ENCODE peak calls at places on chromosomes 16 and 17, in nine cellular contexts. W is hepatocyte, U is prostate gland, P is heart right ventricle, S is colonic mucosa, T is left ventricle myocardium inferior, Q is left lung, C is kidney, Z is A549. M is an unnamed sample.
A peak's percentile ranks its signal among the peaks of the same experiment; 100 is the strongest.

GRCh38 chr17:77363821-77364361 is 223.1 kb downstream of the SEC14L1 start:
- DNase-seq in W (peak; percentile 35), C (peak; percentile 90), T (peak; percentile 67), Z (no peak), S (no peak), P (peak; percentile 61), Q (peak; percentile 37), U (no peak), M (peak; percentile 73)

GRCh38 chr17:59762022-59762825 is 54.8 kb downstream of the VMP1 start:
- DNase-seq in Q (no peak), S (no peak), C (no peak), T (no peak), U (no peak), P (no peak), Z (no peak), W (no peak), M (no peak)

GRCh38 chr16:73546351-73546845 is 498.5 kb upstream of the ZFHX3 start:
- DNase-seq in C (no peak), S (no peak), Z (no peak), Q (no peak), T (no peak), U (no peak), P (no peak), W (no peak), M (no peak)

GRCh38 chr17:70906808-70907207 is 737.5 kb downstream of the KCNJ2 start:
- DNase-seq in C (no peak), Q (no peak), P (no peak), Z (no peak), S (no peak), T (peak; percentile 20), W (no peak), U (no peak), M (no peak)

GRCh38 chr17:33981713-33982601 is 273.1 kb upstream of the CCL2 start:
- DNase-seq in S (peak; percentile 66), U (no peak), Q (no peak), C (no peak), W (no peak), Z (no peak), T (no peak), P (no peak), M (no peak)

GRCh38 chr17:59332890-59333377 is 1.5 kb downstream of the YPEL2 start:
- DNase-seq in T (peak; percentile 33), Z (no peak), P (peak; percentile 23), S (no peak), C (no peak), Q (peak; percentile 46), W (peak; percentile 34), U (peak; percentile 36), M (peak; percentile 84)

GRCh38 chr16:68993421-68993820 is 112.0 kb upstream of the HAS3 start:
- DNase-seq in S (no peak), C (no peak), W (no peak), T (no peak), Q (no peak), P (no peak), U (no peak), Z (no peak), M (no peak)

GRCh38 chr16:77951788-77952187 is 70.6 kb upstream of the CLEC3A start:
- DNase-seq in U (peak; percentile 8), P (no peak), Q (no peak), W (peak; percentile 67), Z (peak; percentile 28), S (no peak), C (no peak), T (no peak), M (no peak)

GRCh38 chr16:11835891-11836652 is 15.3 kb downstream of the RSL1D1 start:
- DNase-seq in C (no peak), P (no peak), U (no peak), T (no peak), Z (no peak), W (no peak), S (no peak), Q (no peak), M (no peak)

GRCh38 chr17:56867948-56868376 is 34.0 kb downstream of the DGKE start:
- DNase-seq in T (no peak), S (no peak), U (peak; percentile 21), C (no peak), Z (no peak), Q (no peak), P (no peak), W (no peak), M (no peak)

GRCh38 chr17:2940352-2940751 is 123.1 kb downstream of the OR1D5 start:
- DNase-seq in T (peak; percentile 70), S (no peak), C (no peak), P (peak; percentile 69), Q (no peak), U (peak; percentile 26), Z (no peak), W (no peak), M (no peak)

GRCh38 chr17:50725769-50726655 is 6.6 kb downstream of the LUC7L3 start:
- DNase-seq in P (no peak), Q (no peak), Z (no peak), C (no peak), U (no peak), S (no peak), W (no peak), T (no peak), M (no peak)

DNA sequence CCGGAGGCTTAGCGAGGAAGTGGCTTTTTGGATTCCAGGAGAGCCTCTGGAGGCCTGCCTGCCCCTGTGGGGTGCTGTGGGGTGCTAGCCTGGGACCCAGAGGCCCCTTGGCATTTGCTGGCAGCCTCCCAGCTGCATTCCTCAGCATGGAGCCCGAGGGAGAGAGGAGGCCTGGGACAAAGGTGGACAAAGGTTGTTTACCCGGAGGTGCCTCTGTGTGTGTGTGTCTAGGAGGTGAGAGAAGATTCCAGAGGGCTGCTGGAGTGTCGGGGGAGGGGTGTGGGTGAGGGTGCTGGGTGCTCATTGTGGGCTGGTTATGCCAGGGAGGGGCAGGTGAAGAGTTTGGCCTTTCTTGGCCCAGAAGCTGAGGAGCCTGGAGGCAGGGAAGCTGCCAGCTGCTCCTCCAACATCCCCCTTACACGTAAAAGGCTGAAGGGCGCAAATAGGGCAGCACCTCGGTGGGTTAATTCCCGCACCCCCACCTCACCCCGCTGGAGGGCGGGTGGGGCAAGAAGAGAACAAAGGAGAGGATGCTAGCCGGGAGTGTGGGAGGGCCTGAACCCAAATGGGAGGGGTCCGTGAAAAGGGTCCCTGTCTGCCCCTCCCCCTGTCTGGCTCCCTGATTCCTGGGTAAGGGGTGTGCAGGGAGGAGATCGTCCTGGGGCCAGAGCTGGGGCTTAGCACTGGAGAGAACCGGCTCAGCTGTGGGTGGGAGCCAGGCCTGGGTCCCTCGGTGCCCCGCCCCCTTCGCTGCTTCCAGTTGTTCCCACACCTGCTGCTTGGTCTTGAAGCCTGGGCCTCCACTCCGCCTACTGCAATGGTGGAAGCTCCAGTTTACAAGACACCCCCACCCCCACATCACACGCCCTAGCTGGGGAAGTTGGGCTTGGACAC is 9.9 kb downstream of the HEXIM2 start:
- DNase-seq in S (peak; percentile 83), U (peak; percentile 48), Q (peak; percentile 77), C (peak; percentile 84), T (no peak), W (peak; percentile 85), P (no peak), Z (peak; percentile 84), M (peak; percentile 76)
- H3K4me3 ChIP-seq in S (no peak overlapping the region), U (peak overlapping the region; percentile 11), Q (no peak overlapping the region), C (peak overlapping the region; percentile 21), T (peak overlapping the region; percentile 56), W (no peak overlapping the region), P (no peak overlapping the region), Z (peak overlapping the region; percentile 36), M (peak overlapping the region; percentile 69)

GRCh38 chr16:4523686-4524085 is 14.9 kb downstream of the CDIP1 start:
- DNase-seq in U (no peak), T (no peak), S (no peak), P (no peak), Z (no peak), Q (no peak), W (no peak), C (no peak), M (no peak)

GRCh38 chr16:4519274-4520058 is 19.1 kb downstream of the CDIP1 start:
- DNase-seq in Z (no peak), Q (no peak), C (no peak), W (no peak), P (no peak), T (no peak), U (no peak), S (no peak), M (no peak)

GRCh38 chr16:4520913-4521312 is 17.7 kb downstream of the CDIP1 start:
- DNase-seq in U (no peak), C (no peak), P (no peak), T (no peak), W (no peak), Q (no peak), S (no peak), Z (no peak), M (no peak)

GRCh38 chr16:4524571-4524970 is 14.0 kb downstream of the CDIP1 start:
- DNase-seq in Z (no peak), Q (no peak), P (no peak), W (no peak), S (no peak), T (no peak), C (no peak), U (no peak), M (no peak)

DNA sequence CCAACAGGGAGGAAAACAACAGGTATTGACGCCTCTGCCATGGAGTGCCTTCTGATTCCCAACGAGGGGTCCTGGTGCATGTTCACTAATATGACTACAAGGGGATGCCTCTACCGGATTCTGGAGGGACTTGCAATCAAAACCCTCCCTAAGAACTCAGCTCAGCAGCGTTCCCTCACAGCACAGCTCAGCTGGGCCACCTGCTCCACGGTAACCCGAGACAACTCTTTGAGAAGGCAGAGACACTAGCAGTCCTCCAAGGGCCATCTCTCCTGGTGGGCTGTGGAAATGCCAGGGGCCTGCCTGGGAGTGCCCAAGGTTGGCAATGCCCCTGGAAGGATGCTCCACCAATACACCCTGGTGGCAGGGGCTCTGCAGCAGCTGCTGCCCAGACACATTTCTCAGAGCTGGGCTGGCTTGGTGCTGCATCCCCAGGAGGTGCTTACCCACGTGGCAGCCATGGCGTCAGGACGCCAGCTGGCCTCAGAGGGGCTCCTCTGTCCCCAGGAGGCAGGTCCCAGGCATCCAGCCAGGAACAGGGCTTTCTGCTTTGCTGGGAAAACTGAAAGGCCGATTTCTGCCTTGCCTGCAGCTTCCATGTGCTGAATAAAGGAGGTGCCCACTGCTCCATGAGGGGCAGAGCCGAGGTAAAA is 16.5 kb downstream of the CDIP1 start:
- DNase-seq in Q (no peak), Z (no peak), U (no peak), S (no peak), T (peak; percentile 41), P (peak; percentile 46), W (peak; percentile 58), C (no peak), M (no peak)
- H3K27ac ChIP-seq in Q (no peak overlapping the region), Z (no peak overlapping the region), U (peak overlapping the region; percentile 10), S (no peak overlapping the region), T (peak overlapping the region; percentile 50), P (no peak overlapping the region), W (peak overlapping the region; percentile 83), C (no peak overlapping the region), M (no peak overlapping the region)

GRCh38 chr16:30670072-30670824 is 12.0 kb downstream of the FBRS start:
- DNase-seq in Q (no peak), P (no peak), T (no peak), U (no peak), C (no peak), Z (no peak), W (no peak), S (no peak), M (no peak)
- TF ChIP-seq CTCF in Q (no peak), P (no peak), T (no peak), U (no peak), C (no peak), Z (no peak), W (no peak), S (no peak), M (no peak)

DNA sequence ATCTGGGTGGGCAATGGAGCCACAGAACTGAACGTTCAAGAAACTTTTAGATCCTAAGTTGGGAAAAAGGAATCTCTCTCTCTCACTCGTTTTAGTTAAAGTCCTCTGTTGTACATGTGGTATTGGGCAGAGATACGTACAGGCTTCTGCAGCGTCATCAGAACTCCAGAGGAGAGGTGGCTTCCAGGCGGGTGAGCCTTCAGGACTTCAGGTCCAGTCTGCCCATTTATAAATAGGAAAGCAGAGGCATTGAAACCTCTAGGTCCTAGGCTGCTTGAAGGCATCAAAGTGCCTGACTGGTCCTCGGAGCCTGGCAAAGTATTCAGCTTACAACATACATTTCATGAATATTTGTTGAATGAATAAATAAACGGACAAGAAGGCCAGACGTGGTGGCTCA is 8.1 kb upstream of the TNFRSF13B start:
- DNase-seq in S (no peak), W (no peak), U (no peak), P (no peak), Z (no peak), C (no peak), Q (no peak), T (no peak), M (no peak)
- H3K4me3 ChIP-seq in S (no peak overlapping the region), W (no peak overlapping the region), U (no peak overlapping the region), P (no peak overlapping the region), Z (no peak overlapping the region), C (no peak overlapping the region), Q (no peak overlapping the region), T (no peak overlapping the region), M (no peak overlapping the region)